ENCODE peak calls at places on chromosomes 3 and 15, in four cellular contexts. One of them, this sample, is unnamed.

GRCh38 chr3:32551496-32551895 is 19.2 kb downstream of the DYNC1LI1 start:
- DNase-seq in fibroblast of lung: no peak
- DNase-seq in CD4-positive, CD25-positive, alpha-beta regulatory T cell: no peak
- DNase-seq in cardiac muscle cell: no peak
- DNase-seq in this sample: no peak

GRCh38 chr3:12484983-12485327 is 675 bp downstream of the TSEN2 start:
- DNase-seq in cardiac muscle cell: no peak
- DNase-seq in fibroblast of lung: no peak
- DNase-seq in CD4-positive, CD25-positive, alpha-beta regulatory T cell: no peak
- DNase-seq in this sample: no peak

GRCh38 chr3:135895734-135896121 is 69.8 kb upstream of the PPP2R3A start:
- DNase-seq in CD4-positive, CD25-positive, alpha-beta regulatory T cell: no peak
- DNase-seq in cardiac muscle cell: no peak
- DNase-seq in fibroblast of lung: peak
- DNase-seq in this sample: no peak

GRCh38 chr3:107284570-107284969 is 92.7 kb upstream of the CCDC54 start:
- DNase-seq in fibroblast of lung: peak
- DNase-seq in cardiac muscle cell: no peak
- DNase-seq in CD4-positive, CD25-positive, alpha-beta regulatory T cell: no peak
- DNase-seq in this sample: no peak

GRCh38 chr15:101306341-101307047 is 11.4 kb upstream of the SNRPA1 start:
- DNase-seq in cardiac muscle cell: no peak
- DNase-seq in CD4-positive, CD25-positive, alpha-beta regulatory T cell: no peak
- DNase-seq in fibroblast of lung: no peak
- DNase-seq in this sample: no peak

GRCh38 chr3:195580733-195581443 is 2.9 kb downstream of the APOD start:
- DNase-seq in CD4-positive, CD25-positive, alpha-beta regulatory T cell: no peak
- DNase-seq in cardiac muscle cell: peak
- DNase-seq in fibroblast of lung: peak
- DNase-seq in this sample: peak

GRCh38 chr15:73955851-73956250 is 29.6 kb downstream of the LOXL1 start:
- DNase-seq in fibroblast of lung: no peak
- DNase-seq in CD4-positive, CD25-positive, alpha-beta regulatory T cell: no peak
- DNase-seq in cardiac muscle cell: no peak
- DNase-seq in this sample: no peak

GRCh38 chr3:136562031-136562430 is 190.1 kb downstream of the STAG1 start:
- DNase-seq in CD4-positive, CD25-positive, alpha-beta regulatory T cell: no peak
- DNase-seq in cardiac muscle cell: no peak
- DNase-seq in fibroblast of lung: no peak
- DNase-seq in this sample: no peak

GRCh38 chr3:99659032-99659431 is 20.6 kb downstream of the COL8A1 start:
- DNase-seq in fibroblast of lung: peak
- DNase-seq in cardiac muscle cell: no peak
- DNase-seq in CD4-positive, CD25-positive, alpha-beta regulatory T cell: no peak
- DNase-seq in this sample: peak

GRCh38 chr15:31347067-31347975 is 20.7 kb downstream of the KLF13 start:
- DNase-seq in cardiac muscle cell: no peak
- DNase-seq in CD4-positive, CD25-positive, alpha-beta regulatory T cell: peak
- DNase-seq in fibroblast of lung: no peak
- DNase-seq in this sample: no peak

GRCh38 chr3:120198305-120198878 is 86.6 kb downstream of the GPR156 start:
- DNase-seq in fibroblast of lung: peak
- DNase-seq in CD4-positive, CD25-positive, alpha-beta regulatory T cell: peak
- DNase-seq in cardiac muscle cell: no peak
- DNase-seq in this sample: peak

GRCh38 chr3:106534206-106534605 is 665.4 kb upstream of the CBLB start:
- DNase-seq in cardiac muscle cell: no peak
- DNase-seq in CD4-positive, CD25-positive, alpha-beta regulatory T cell: no peak
- DNase-seq in fibroblast of lung: peak
- DNase-seq in this sample: peak

GRCh38 chr3:69090021-69090420 is 5.3 kb downstream of the ARL6IP5 start:
- DNase-seq in CD4-positive, CD25-positive, alpha-beta regulatory T cell: no peak
- DNase-seq in fibroblast of lung: peak
- DNase-seq in cardiac muscle cell: no peak
- DNase-seq in this sample: peak

GRCh38 chr3:196186661-196187573 is 24.3 kb downstream of the ZDHHC19 start:
- DNase-seq in CD4-positive, CD25-positive, alpha-beta regulatory T cell: no peak
- DNase-seq in cardiac muscle cell: no peak
- DNase-seq in fibroblast of lung: no peak
- DNase-seq in this sample: no peak

GRCh38 chr3:146024260-146024659 is 136.7 kb downstream of the PLOD2 start:
- DNase-seq in cardiac muscle cell: no peak
- DNase-seq in fibroblast of lung: peak
- DNase-seq in CD4-positive, CD25-positive, alpha-beta regulatory T cell: no peak
- DNase-seq in this sample: no peak

GRCh38 chr15:34271493-34271892 is 46.7 kb downstream of the EMC4 start:
- DNase-seq in cardiac muscle cell: no peak
- DNase-seq in CD4-positive, CD25-positive, alpha-beta regulatory T cell: no peak
- DNase-seq in fibroblast of lung: peak
- DNase-seq in this sample: peak

GRCh38 chr3:195443391-195443989 is 670 bp upstream of the ACAP2 start:
- DNase-seq in CD4-positive, CD25-positive, alpha-beta regulatory T cell: no peak
- DNase-seq in fibroblast of lung: no peak
- DNase-seq in cardiac muscle cell: no peak
- DNase-seq in this sample: no peak

GRCh38 chr3:117398166-117398954 is 688.8 kb downstream of the TUSC7 start:
- DNase-seq in CD4-positive, CD25-positive, alpha-beta regulatory T cell: no peak
- DNase-seq in cardiac muscle cell: no peak
- DNase-seq in fibroblast of lung: no peak
- DNase-seq in this sample: no peak

GRCh38 chr3:192915724-192916123 is 1.9 kb downstream of the MB21D2 start:
- DNase-seq in cardiac muscle cell: no peak
- DNase-seq in CD4-positive, CD25-positive, alpha-beta regulatory T cell: no peak
- DNase-seq in fibroblast of lung: peak
- DNase-seq in this sample: no peak

GRCh38 chr3:72303926-72304325 is 519.0 kb upstream of the PROK2 start:
- DNase-seq in cardiac muscle cell: no peak
- DNase-seq in CD4-positive, CD25-positive, alpha-beta regulatory T cell: no peak
- DNase-seq in fibroblast of lung: no peak
- DNase-seq in this sample: no peak

GRCh38 chr3:50242778-50243551 is 7.0 kb downstream of the GNAI2 start:
- DNase-seq in CD4-positive, CD25-positive, alpha-beta regulatory T cell: no peak
- DNase-seq in cardiac muscle cell: no peak
- DNase-seq in fibroblast of lung: peak
- DNase-seq in this sample: peak

GRCh38 chr15:101071651-101072050 is 152.5 kb downstream of the LRRK1 start:
- DNase-seq in cardiac muscle cell: no peak
- DNase-seq in fibroblast of lung: no peak
- DNase-seq in CD4-positive, CD25-positive, alpha-beta regulatory T cell: no peak
- DNase-seq in this sample: no peak

GRCh38 chr3:121809249-121809648 is 25.6 kb downstream of the IQCB1 start:
- DNase-seq in fibroblast of lung: no peak
- DNase-seq in cardiac muscle cell: no peak
- DNase-seq in CD4-positive, CD25-positive, alpha-beta regulatory T cell: no peak
- DNase-seq in this sample: no peak

GRCh38 chr15:66655511-66655910 is 46.5 kb upstream of the SMAD6 start:
- DNase-seq in CD4-positive, CD25-positive, alpha-beta regulatory T cell: no peak
- DNase-seq in fibroblast of lung: no peak
- DNase-seq in cardiac muscle cell: no peak
- DNase-seq in this sample: no peak

GRCh38 chr3:184811663-184811998 is 335 bp upstream of the VPS8 start:
- DNase-seq in fibroblast of lung: no peak
- DNase-seq in cardiac muscle cell: no peak
- DNase-seq in CD4-positive, CD25-positive, alpha-beta regulatory T cell: no peak
- DNase-seq in this sample: no peak

GRCh38 chr3:186902154-186902553 is 28.2 kb upstream of the ST6GAL1 start:
- DNase-seq in fibroblast of lung: peak
- DNase-seq in CD4-positive, CD25-positive, alpha-beta regulatory T cell: no peak
- DNase-seq in cardiac muscle cell: no peak
- DNase-seq in this sample: no peak

GRCh38 chr15:99123706-99124451 is 19.0 kb downstream of the SYNM start:
- DNase-seq in fibroblast of lung: peak
- DNase-seq in cardiac muscle cell: peak
- DNase-seq in CD4-positive, CD25-positive, alpha-beta regulatory T cell: no peak
- DNase-seq in this sample: peak

GRCh38 chr3:52483577-52484495 is 11.3 kb upstream of the STAB1 start:
- DNase-seq in CD4-positive, CD25-positive, alpha-beta regulatory T cell: no peak
- DNase-seq in fibroblast of lung: peak
- DNase-seq in cardiac muscle cell: peak
- DNase-seq in this sample: peak

GRCh38 chr3:196189608-196190347 is 21.4 kb downstream of the ZDHHC19 start:
- DNase-seq in CD4-positive, CD25-positive, alpha-beta regulatory T cell: no peak
- DNase-seq in cardiac muscle cell: no peak
- DNase-seq in fibroblast of lung: no peak
- DNase-seq in this sample: no peak

GRCh38 chr3:150256782-150257181 is 151.3 kb upstream of the TSC22D2 start:
- DNase-seq in CD4-positive, CD25-positive, alpha-beta regulatory T cell: no peak
- DNase-seq in cardiac muscle cell: no peak
- DNase-seq in fibroblast of lung: no peak
- DNase-seq in this sample: no peak

GRCh38 chr3:72345237-72345878 is 502.9 kb downstream of the SHQ1 start:
- DNase-seq in cardiac muscle cell: no peak
- DNase-seq in fibroblast of lung: peak
- DNase-seq in CD4-positive, CD25-positive, alpha-beta regulatory T cell: peak
- DNase-seq in this sample: no peak

DNA sequence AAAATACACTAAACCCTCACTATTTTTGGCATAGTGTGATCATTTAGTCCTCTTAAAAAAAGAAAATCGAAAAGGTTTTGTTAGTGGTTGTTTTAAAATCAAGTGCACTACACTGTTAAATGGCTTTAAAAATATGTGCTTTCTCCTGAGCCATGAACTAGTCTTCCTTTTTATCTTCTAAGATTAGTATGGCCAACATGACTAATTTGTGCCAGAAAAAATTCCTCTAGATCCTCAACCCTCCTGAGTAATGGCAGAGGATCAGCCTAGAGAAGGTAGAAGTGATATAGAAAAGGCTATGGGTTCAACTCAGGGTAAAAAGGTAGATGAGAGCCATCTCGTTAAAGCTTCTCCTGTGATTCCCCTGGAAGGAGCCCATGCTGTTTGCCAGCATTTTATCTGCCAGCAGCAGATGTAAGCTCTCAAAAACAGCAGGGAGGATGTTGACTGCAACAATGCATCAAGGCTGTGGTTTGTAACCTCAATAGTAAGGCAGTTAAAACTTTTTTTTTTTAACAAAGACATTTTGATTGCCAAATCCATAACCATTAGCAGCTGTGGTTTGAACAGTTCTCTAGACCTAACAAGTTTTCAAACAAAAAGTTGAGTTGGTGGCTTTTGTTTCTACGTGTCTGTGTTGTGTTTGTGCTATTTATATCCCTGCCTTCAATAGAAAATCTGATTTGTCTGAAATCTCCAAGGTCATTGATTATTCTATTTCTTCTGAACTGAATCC is 30.2 kb upstream of the ZNF609 start:
- DNase-seq in CD4-positive, CD25-positive, alpha-beta regulatory T cell: peak
- DNase-seq in fibroblast of lung: peak
- DNase-seq in cardiac muscle cell: peak
- DNase-seq in this sample: peak
- H3K27ac ChIP-seq in CD4-positive, CD25-positive, alpha-beta regulatory T cell: peak
- H3K27ac ChIP-seq in fibroblast of lung: peak
- H3K27ac ChIP-seq in cardiac muscle cell: peak
- H3K27ac ChIP-seq in this sample: peak

DNA sequence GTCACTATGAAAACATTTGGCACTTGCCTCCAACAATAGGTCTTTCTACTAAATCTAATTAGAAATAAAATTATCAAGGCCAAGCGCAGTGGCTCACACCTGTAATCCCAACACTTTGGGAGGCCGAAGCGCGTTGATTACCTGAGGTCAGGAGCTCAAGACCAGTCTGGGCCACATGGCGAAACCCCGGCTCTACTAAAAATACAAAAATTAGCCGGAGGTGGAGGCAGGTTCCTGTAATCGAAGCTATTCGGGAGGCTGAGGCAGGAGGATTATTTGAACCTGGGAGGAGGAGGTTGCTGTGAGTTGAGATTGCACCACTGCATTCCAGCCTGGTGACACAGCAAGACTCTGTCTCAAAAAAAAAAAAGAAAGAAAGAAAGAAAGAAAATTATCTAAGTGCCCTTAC is 1.6 kb upstream of the PLD1 start:
- DNase-seq in fibroblast of lung: peak
- DNase-seq in cardiac muscle cell: no peak
- DNase-seq in CD4-positive, CD25-positive, alpha-beta regulatory T cell: no peak
- DNase-seq in this sample: peak
- H3K4me3 ChIP-seq in fibroblast of lung: no peak
- H3K4me3 ChIP-seq in cardiac muscle cell: no peak
- H3K4me3 ChIP-seq in CD4-positive, CD25-positive, alpha-beta regulatory T cell: no peak
- H3K4me3 ChIP-seq in this sample: no peak

GRCh38 chr3:134517796-134518195 is 31.9 kb downstream of the CEP63 start:
- DNase-seq in fibroblast of lung: peak
- DNase-seq in CD4-positive, CD25-positive, alpha-beta regulatory T cell: no peak
- DNase-seq in cardiac muscle cell: no peak
- DNase-seq in this sample: no peak
- H3K27ac ChIP-seq in fibroblast of lung: peak
- H3K27ac ChIP-seq in CD4-positive, CD25-positive, alpha-beta regulatory T cell: no peak
- H3K27ac ChIP-seq in cardiac muscle cell: no peak
- H3K27ac ChIP-seq in this sample: peak

GRCh38 chr15:29134239-29134638 is 135.4 kb downstream of the NSMCE3 start:
- DNase-seq in CD4-positive, CD25-positive, alpha-beta regulatory T cell: no peak
- DNase-seq in cardiac muscle cell: no peak
- DNase-seq in fibroblast of lung: no peak
- DNase-seq in this sample: no peak
- H3K4me3 ChIP-seq in CD4-positive, CD25-positive, alpha-beta regulatory T cell: no peak
- H3K4me3 ChIP-seq in cardiac muscle cell: no peak
- H3K4me3 ChIP-seq in fibroblast of lung: no peak
- H3K4me3 ChIP-seq in this sample: no peak

DNA sequence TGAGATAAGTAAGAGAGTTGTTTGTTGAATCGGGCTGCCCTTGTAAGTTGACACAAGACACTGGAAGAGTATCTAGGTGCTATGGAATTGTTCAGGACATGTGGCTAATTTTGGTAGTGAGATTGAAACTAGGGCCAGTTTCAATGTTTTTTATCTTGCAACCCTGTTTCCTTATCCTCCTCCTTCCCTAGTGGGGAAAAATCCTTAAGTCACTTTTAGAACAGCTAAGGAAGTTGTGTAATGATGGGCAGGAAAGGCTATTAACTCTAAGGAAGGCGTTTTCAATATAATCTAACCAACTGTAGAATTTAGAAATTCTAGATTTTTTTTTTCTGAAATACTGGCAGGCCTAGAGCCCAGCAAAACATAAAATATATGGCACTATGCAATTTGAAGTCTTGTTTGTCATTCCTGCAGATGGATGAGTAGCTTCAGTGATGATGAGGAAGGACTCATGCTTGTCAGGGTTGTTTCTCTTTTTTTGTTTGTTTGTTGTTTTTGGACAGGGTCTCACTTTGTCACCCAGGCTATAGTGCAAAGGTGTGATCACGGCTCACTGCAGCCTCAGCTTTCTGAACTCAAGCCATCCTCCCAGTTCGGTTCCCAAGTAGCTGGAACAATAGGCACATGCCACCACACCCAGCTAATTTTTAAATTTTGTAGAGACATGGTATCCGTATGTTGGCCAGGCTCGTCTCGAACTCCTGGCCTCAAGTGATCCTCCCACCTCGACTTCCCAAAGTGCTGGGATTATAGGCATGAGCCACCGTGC is 27.6 kb upstream of the ADAMTS9 start:
- DNase-seq in CD4-positive, CD25-positive, alpha-beta regulatory T cell: no peak
- DNase-seq in fibroblast of lung: no peak
- DNase-seq in cardiac muscle cell: no peak
- DNase-seq in this sample: no peak
- H3K27ac ChIP-seq in CD4-positive, CD25-positive, alpha-beta regulatory T cell: no peak
- H3K27ac ChIP-seq in fibroblast of lung: no peak
- H3K27ac ChIP-seq in cardiac muscle cell: no peak
- H3K27ac ChIP-seq in this sample: no peak